ENCODE peak calls at places on chromosomes 3 and 15, in four cellular contexts. P is heart left ventricle, V is ovary, S is tibial nerve. C is an unnamed sample.

GRCh38 chr3:114941626-114942309 is 205.3 kb downstream of the ZBTB20 start:
- DNase-seq in P (no peak), V (no peak), S (no peak), C (no peak)

GRCh38 chr3:115974940-115975339 is 351.6 kb downstream of the GAP43 start:
- DNase-seq in P (no peak), V (no peak), S (no peak), C (no peak)

GRCh38 chr3:110149763-110150162 is 812.4 kb upstream of the DPPA4 start:
- DNase-seq in P (no peak), V (no peak), S (no peak), C (no peak)

GRCh38 chr3:27584874-27585273 is 100.7 kb upstream of the SLC4A7 start:
- DNase-seq in P (no peak), V (no peak), S (no peak), C (no peak)

GRCh38 chr3:188177721-188178120 is 23.8 kb downstream of the LPP start:
- DNase-seq in P (no peak), V (no peak), S (no peak), C (no peak)

GRCh38 chr3:123489400-123490004 is 40.6 kb upstream of the ADCY5 start:
- DNase-seq in P (peak; percentile 82), V (peak; percentile 86), S (peak; percentile 71), C (peak; percentile 80)

GRCh38 chr15:68592054-68592453 is 13.3 kb downstream of the CORO2B start:
- DNase-seq in P (no peak), V (no peak), S (no peak), C (no peak)

GRCh38 chr3:172530566-172530965 is 7.3 kb upstream of the TNFSF10 start:
- DNase-seq in P (no peak), V (no peak), S (no peak), C (no peak)

GRCh38 chr3:53491276-53491675 is 3.1 kb upstream of the CACNA1D start:
- DNase-seq in P (no peak), V (no peak), S (no peak), C (no peak)

GRCh38 chr3:18080198-18080689 is 337.8 kb upstream of the TBC1D5 start:
- DNase-seq in P (no peak), V (no peak), S (no peak), C (no peak)

GRCh38 chr15:68154923-68155559 is 50.1 kb downstream of the CALML4 start:
- DNase-seq in P (no peak), V (peak; percentile 70), S (no peak), C (peak; percentile 66)

GRCh38 chr3:123586131-123586530 is 1.3 kb upstream of the HACD2 start:
- DNase-seq in P (no peak), V (no peak), S (no peak), C (peak; percentile 58)

GRCh38 chr3:169455472-169455871 is 208.0 kb downstream of the MECOM start:
- DNase-seq in P (no peak), V (no peak), S (no peak), C (no peak)

GRCh38 chr15:70670680-70671079 is 92.7 kb downstream of the UACA start:
- DNase-seq in P (no peak), V (no peak), S (no peak), C (no peak)

GRCh38 chr15:33242669-33243191 is 48.2 kb upstream of the FMN1 start:
- DNase-seq in P (no peak), V (no peak), S (no peak), C (no peak)

GRCh38 chr15:37098468-37099320 is 1.7 kb downstream of the MEIS2 start:
- DNase-seq in P (no peak), V (peak; percentile 61), S (no peak), C (peak; percentile 45)

GRCh38 chr15:40539030-40539429 is 25.8 kb downstream of the CCDC32 start:
- DNase-seq in P (no peak), V (no peak), S (no peak), C (no peak)

GRCh38 chr3:185317674-185318073 is 45.3 kb upstream of the MAP3K13 start:
- DNase-seq in P (no peak), V (no peak), S (no peak), C (no peak)
- TF ChIP-seq POLR2A in P (no peak), V (no peak), S (no peak), C (no peak)

GRCh38 chr15:74540761-74541493 is at the start of gene ARID3B:
- DNase-seq in P (peak; percentile 99), V (peak; percentile 98), S (peak; percentile 95), C (peak; percentile 99)
- TF ChIP-seq POLR2A in P (no peak), V (no peak), S (peak; percentile 26), C (no peak)

GRCh38 chr3:56870436-56870835 is 68.7 kb upstream of the ARHGEF3 start:
- DNase-seq in P (no peak), V (no peak), S (no peak), C (no peak)
- TF ChIP-seq POLR2A in P (no peak), V (no peak), S (no peak), C (no peak)

DNA sequence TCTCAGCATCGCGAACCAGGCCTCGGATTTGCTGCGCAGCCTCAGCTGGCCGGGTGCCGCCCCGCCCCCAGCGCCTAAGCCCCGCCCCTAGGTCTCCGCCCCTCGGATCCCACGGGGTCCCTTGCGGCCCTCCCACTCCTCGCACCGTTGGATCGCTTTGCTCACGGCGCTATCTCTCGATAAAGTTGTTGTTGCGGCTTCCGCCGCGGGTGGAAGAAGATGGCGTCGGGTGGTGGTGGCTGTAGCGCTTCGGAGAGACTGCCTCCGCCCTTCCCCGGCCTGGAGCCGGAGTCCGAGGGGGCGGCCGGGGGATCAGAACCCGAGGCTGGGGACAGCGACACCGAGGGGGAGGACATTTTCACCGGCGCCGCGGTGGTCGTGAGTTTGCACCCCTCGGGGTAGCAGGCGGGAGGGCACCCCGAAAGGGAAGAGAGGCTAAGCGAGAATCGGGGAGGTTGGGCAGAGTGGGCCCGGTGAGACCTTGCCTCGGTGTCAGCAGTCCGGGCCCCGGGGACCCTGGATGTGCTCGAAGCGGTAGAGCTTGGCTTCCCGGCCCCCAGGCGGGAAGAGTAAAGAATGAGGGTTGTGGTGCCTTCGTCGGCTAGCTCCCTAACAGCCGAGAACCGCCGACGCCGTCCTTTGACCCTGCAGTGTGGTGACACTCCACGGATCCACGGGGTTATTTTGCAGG is at the start of gene SNX1:
- DNase-seq in P (peak; percentile 96), V (peak; percentile 94), S (peak; percentile 86), C (peak; percentile 96)
- TF ChIP-seq POLR2A in P (no peak), V (peak; percentile 93), S (peak; percentile 97), C (peak; percentile 70)

GRCh38 chr3:112333386-112334334 is 704 bp downstream of the CD200 start:
- DNase-seq in P (no peak), V (peak; percentile 31), S (no peak), C (peak; percentile 19)

GRCh38 chr3:112327371-112327951 is 5.5 kb upstream of the CD200 start:
- DNase-seq in P (no peak), V (peak; percentile 38), S (no peak), C (no peak)

GRCh38 chr3:112338021-112338726 is 5.2 kb downstream of the CD200 start:
- DNase-seq in P (no peak), V (no peak), S (no peak), C (no peak)

GRCh38 chr3:112334709-112335108 is 1.8 kb downstream of the CD200 start:
- DNase-seq in P (no peak), V (no peak), S (no peak), C (no peak)

GRCh38 chr3:112333002-112333385 is at the start of gene CD200:
- DNase-seq in P (peak; percentile 71), V (peak; percentile 76), S (peak; percentile 32), C (peak; percentile 69)
- TF ChIP-seq POLR2A in P (no peak), V (peak; percentile 41), S (peak; percentile 52), C (no peak)

C was measured in testis.